ENCODE peak calls at places on chromosomes 12 and 14, in four cellular contexts. H, N, B and G are unnamed samples.
A peak's percentile ranks its signal among the peaks of the same experiment; 100 is the strongest.

GRCh38 chr14:101411770-101412169 is 149.5 kb upstream of the DIO3 start:
- DNase-seq in H (no peak), N (no peak), B (no peak), G (no peak)

GRCh38 chr12:6123258-6123657 is 1.2 kb downstream of the VWF start:
- DNase-seq in H (no peak), N (no peak), B (no peak), G (no peak)

GRCh38 chr14:72942934-72943333 is 16.7 kb downstream of the DCAF4 start:
- DNase-seq in H (no peak), N (no peak), B (no peak), G (no peak)

GRCh38 chr14:74855945-74856344 is 20.0 kb downstream of the PROX2 start:
- DNase-seq in H (no peak), N (no peak), B (no peak), G (no peak)

GRCh38 chr14:61475316-61475715 is 153.9 kb downstream of the PRKCH start:
- DNase-seq in H (no peak), N (no peak), B (no peak), G (no peak)

GRCh38 chr14:20714593-20715250 is 26.2 kb downstream of the ANG start:
- DNase-seq in H (peak; percentile 56), N (no peak), B (peak; percentile 87), G (peak; percentile 85)

GRCh38 chr14:59116984-59117415 is 71.5 kb upstream of the DAAM1 start:
- DNase-seq in H (no peak), N (no peak), B (no peak), G (no peak)

GRCh38 chr12:104653730-104654328 is 197.1 kb downstream of the CHST11 start:
- DNase-seq in H (no peak), N (no peak), B (no peak), G (no peak)

GRCh38 chr14:92613008-92613658 is 99.6 kb downstream of the RIN3 start:
- DNase-seq in H (peak; percentile 66), N (no peak), B (peak; percentile 71), G (peak; percentile 79)

GRCh38 chr14:102479777-102480176 is 29.8 kb downstream of the ANKRD9 start:
- DNase-seq in H (peak; percentile 82), N (no peak), B (peak; percentile 76), G (peak; percentile 83)

GRCh38 chr14:98177551-98177950 is 1094.4 kb downstream of the BCL11B start:
- DNase-seq in H (no peak), N (no peak), B (no peak), G (no peak)

GRCh38 chr12:50212071-50212467 is 44.9 kb upstream of the CERS5 start:
- DNase-seq in H (no peak), N (no peak), B (no peak), G (no peak)

GRCh38 chr12:124509676-124510300 is 57.6 kb downstream of the NCOR2 start:
- DNase-seq in H (no peak), N (no peak), B (no peak), G (no peak)

GRCh38 chr12:91986084-91986483 is 159.6 kb downstream of the BTG1 start:
- DNase-seq in H (no peak), N (no peak), B (no peak), G (no peak)
- H3K27ac ChIP-seq in H (no peak overlapping the region), N (no peak overlapping the region), B (no peak overlapping the region), G (no peak overlapping the region)

DNA sequence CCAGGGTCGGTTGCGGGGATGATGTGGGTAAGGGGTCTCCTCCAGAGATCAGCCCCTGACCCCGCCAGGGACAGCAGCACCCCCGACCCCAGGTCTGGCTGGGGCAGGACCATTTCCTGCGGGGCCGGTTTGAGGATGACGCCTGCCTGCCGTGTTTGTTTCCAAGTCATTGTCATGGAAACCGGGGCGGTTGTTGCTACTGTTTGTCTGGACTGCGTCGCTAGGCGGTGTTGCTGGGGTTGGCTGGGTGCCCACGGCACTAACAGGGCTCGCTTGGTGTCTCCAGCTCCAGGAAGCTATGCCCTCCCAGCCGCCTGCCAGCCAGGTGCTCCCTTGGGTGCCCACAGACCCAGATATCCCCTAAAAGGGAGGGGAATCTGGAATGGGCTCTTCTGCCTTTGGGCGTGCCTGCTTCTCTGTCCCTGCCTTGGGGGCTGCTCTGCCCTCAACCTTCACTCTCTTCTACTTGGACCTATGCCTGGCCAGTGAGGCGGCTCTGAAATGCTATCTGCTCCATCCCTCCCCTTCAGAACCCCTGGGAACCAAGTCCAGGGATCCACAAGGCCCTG is 4.7 kb upstream of the CRIP1 start:
- DNase-seq in H (peak; percentile 96), N (peak; percentile 80), B (peak; percentile 97), G (peak; percentile 95)
- TF ChIP-seq CTCF in H (no peak), N (peak; percentile 28), B (no peak), G (no peak)

DNA sequence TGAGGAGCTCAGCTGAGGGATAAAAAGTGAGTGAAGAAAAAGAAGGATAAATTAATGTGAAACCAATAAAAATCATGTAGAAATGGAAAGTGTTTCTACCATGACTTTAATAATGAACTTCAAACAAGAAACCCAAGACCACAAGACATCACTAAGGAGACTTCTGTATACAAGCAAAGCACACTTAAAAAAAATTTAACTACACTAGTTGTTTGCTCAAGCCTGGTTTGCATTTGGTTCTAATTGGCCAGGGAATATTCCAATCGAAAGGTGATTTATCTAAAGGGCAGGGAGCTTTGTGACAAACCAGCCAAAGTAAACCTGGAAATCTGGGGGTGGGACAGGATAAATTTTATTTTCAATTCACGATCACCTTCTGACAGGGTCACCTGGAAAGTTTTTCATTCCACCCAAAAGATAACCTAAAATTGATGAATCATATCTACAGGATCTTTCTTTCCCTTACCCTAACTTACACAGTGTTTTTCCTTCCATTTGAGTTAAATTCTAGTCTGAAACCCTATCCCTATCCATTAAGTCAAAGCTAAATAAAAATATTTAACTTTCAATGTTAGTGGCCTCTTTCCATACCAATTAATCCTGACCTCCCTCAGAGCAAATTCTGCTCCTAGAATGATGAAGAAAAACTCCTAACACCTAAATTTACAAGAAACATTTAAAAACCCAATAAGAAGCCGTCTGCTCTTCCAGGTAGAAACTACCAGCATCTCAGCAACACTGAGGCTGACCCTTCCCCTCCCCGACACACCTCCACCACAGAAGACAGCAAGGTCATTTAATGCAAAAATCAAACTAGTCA is 2.5 kb downstream of the EGLN3 start:
- DNase-seq in H (no peak), N (no peak), B (no peak), G (no peak)
- H3K4me3 ChIP-seq in H (peak overlapping the region; percentile 67), N (no peak overlapping the region), B (peak overlapping the region; percentile 66), G (peak overlapping the region; percentile 69)

GRCh38 chr12:83089575-83089974 is 402.9 kb downstream of the TMTC2 start:
- DNase-seq in H (no peak), N (no peak), B (no peak), G (no peak)
- H3K27ac ChIP-seq in H (no peak overlapping the region), N (no peak overlapping the region), B (no peak overlapping the region), G (no peak overlapping the region)

DNA sequence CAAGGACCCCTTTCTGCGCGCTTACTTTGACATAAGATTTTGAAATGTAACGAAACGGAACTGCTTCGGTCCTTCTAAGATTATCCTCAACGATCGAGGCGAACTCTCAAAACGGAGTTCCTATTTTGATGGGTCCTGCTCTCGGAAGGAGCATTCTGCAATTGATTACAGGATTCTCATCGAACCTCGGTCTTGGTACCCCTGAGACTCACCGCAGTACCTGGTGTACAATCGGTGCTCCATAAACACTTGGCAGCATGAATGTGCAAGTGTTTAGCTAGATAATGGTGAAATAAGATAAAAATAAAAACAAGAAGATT is 530 bp upstream of the NEMF start:
- DNase-seq in H (no peak), N (no peak), B (no peak), G (no peak)
- TF ChIP-seq CTCF in H (no peak), N (no peak), B (no peak), G (no peak)